ENCODE peak calls at places on chromosomes 16 and 17, in six cellular contexts. O is NCI-H2081; Q is effector memory CD4-positive, alpha-beta T cell; M is T-helper 2 cell treated with Interferon-gamma antibody and Interleukin-4, amounts not matched to agents 5 μg/mL and 100 μg/mL, for 36 hours; F is NCI-H1930; L is NCI-H1092. V is an unnamed sample.

GRCh38 chr17:50290074-50290702 is 15.9 kb downstream of the TMEM92 start:
- DNase-seq in O (no peak), Q (no peak), M (peak; percentile 54), F (no peak), L (no peak), V (no peak)

GRCh38 chr16:50185005-50185505 is 31.9 kb downstream of the TENT4B start:
- DNase-seq in O (no peak), Q (no peak), M (no peak), F (no peak), L (no peak), V (no peak)

GRCh38 chr17:19383681-19384470 is 3.1 kb downstream of the MFAP4 start:
- DNase-seq in O (no peak), Q (no peak), M (no peak), F (no peak), L (no peak), V (no peak)

GRCh38 chr16:15643453-15644305 is 725 bp upstream of the MARF1 start:
- DNase-seq in O (peak; percentile 53), Q (no peak), M (no peak), F (peak; percentile 66), L (peak; percentile 55), V (no peak)

GRCh38 chr16:12661656-12662172 is 142.0 kb downstream of the CPPED1 start:
- DNase-seq in O (no peak), Q (no peak), M (peak; percentile 10), F (no peak), L (no peak), V (peak; percentile 25)

GRCh38 chr17:55295411-55296170 is 30.8 kb downstream of the HLF start:
- DNase-seq in O (peak; percentile 49), Q (peak; percentile 22), M (peak; percentile 41), F (peak; percentile 2), L (peak; percentile 13), V (no peak)

GRCh38 chr17:54968954-54969400 is 412 bp downstream of the STXBP4 start:
- DNase-seq in O (no peak), Q (no peak), M (no peak), F (no peak), L (no peak), V (no peak)

GRCh38 chr16:56277040-56277439 is 85.8 kb downstream of the GNAO1 start:
- DNase-seq in O (peak; percentile 10), Q (no peak), M (no peak), F (no peak), L (no peak), V (no peak)

GRCh38 chr17:82779541-82779940 is 27.7 kb downstream of the TBCD start:
- DNase-seq in O (no peak), Q (no peak), M (no peak), F (no peak), L (no peak), V (no peak)

GRCh38 chr16:72952404-72953301 is 95.3 kb downstream of the ZFHX3 start:
- DNase-seq in O (no peak), Q (no peak), M (no peak), F (no peak), L (no peak), V (no peak)

GRCh38 chr17:73293480-73293911 is 18.3 kb downstream of the CDC42EP4 start:
- DNase-seq in O (no peak), Q (no peak), M (no peak), F (no peak), L (no peak), V (no peak)

GRCh38 chr16:57534881-57535658 is 1.3 kb downstream of the CCDC102A start:
- DNase-seq in O (no peak), Q (no peak), M (no peak), F (no peak), L (no peak), V (no peak)

GRCh38 chr16:3879887-3880564 is 487 bp downstream of the CREBBP start:
- DNase-seq in O (peak; percentile 52), Q (peak; percentile 53), M (peak; percentile 70), F (peak; percentile 27), L (peak; percentile 20), V (no peak)

GRCh38 chr16:68259421-68259820 is 4.9 kb upstream of the SLC7A6 start:
- DNase-seq in O (no peak), Q (no peak), M (no peak), F (no peak), L (no peak), V (no peak)

GRCh38 chr17:46770818-46771600 is 47.5 kb downstream of the WNT3 start:
- DNase-seq in O (no peak), Q (no peak), M (no peak), F (no peak), L (no peak), V (no peak)

GRCh38 chr16:56930516-56931252 is 1.3 kb upstream of the HERPUD1 start:
- DNase-seq in O (no peak), Q (no peak), M (no peak), F (no peak), L (no peak), V (no peak)

GRCh38 chr16:86222965-86223551 is 287.3 kb upstream of the FOXF1 start:
- DNase-seq in O (no peak), Q (no peak), M (no peak), F (no peak), L (no peak), V (no peak)

GRCh38 chr16:4795181-4795827 is at the start of gene SMIM22:
- DNase-seq in O (peak; percentile 77), Q (no peak), M (no peak), F (no peak), L (peak; percentile 57), V (no peak)

GRCh38 chr16:55403464-55403863 is 75.5 kb upstream of the MMP2 start:
- DNase-seq in O (no peak), Q (no peak), M (no peak), F (no peak), L (no peak), V (no peak)

GRCh38 chr17:39357978-39358377 is 43.4 kb downstream of the FBXL20 start:
- DNase-seq in O (no peak), Q (no peak), M (no peak), F (no peak), L (no peak), V (no peak)

GRCh38 chr16:29821663-29822115 is 1.4 kb downstream of the MVP start:
- DNase-seq in O (no peak), Q (no peak), M (no peak), F (no peak), L (no peak), V (no peak)

GRCh38 chr16:24013733-24014645 is 178.2 kb downstream of the PRKCB start:
- DNase-seq in O (peak; percentile 14), Q (peak; percentile 4), M (peak; percentile 55), F (no peak), L (no peak), V (no peak)

GRCh38 chr16:57532251-57532625 is 4.1 kb downstream of the CCDC102A start:
- DNase-seq in O (no peak), Q (no peak), M (no peak), F (no peak), L (no peak), V (no peak)

GRCh38 chr17:32382526-32383223 is 32.7 kb downstream of the ZNF207 start:
- DNase-seq in O (no peak), Q (no peak), M (no peak), F (no peak), L (no peak), V (no peak)

GRCh38 chr17:82866521-82867214 is 26.8 kb upstream of the ZNF750 start:
- DNase-seq in O (peak; percentile 72), Q (no peak), M (no peak), F (no peak), L (peak; percentile 26), V (no peak)